ENCODE peak calls at places on chromosomes 3 and 15, in five cellular contexts. L is CD8-positive, alpha-beta T cell; F is neuronal stem cell; S is aorta; B is left ventricle myocardium inferior. K is an unnamed sample. For H3K9me3, the result is how much of the 10 kb centered on the place peaks cover.

GRCh38 chr3:53938645-53939044 is 47.0 kb upstream of the SELENOK start:
- DNase-seq in L (peak), F (peak), S (no peak), B (no peak), K (peak)

GRCh38 chr15:76360416-76360815 is 23.8 kb downstream of the ISL2 start:
- DNase-seq in L (no peak), F (no peak), S (no peak), B (no peak), K (no peak)

GRCh38 chr3:115228266-115228665 is 81.2 kb upstream of the ZBTB20 start:
- DNase-seq in L (no peak), F (no peak), S (no peak), B (no peak), K (no peak)

GRCh38 chr3:30042274-30042859 is 564.0 kb upstream of the TGFBR2 start:
- DNase-seq in L (peak), F (peak), S (peak), B (peak), K (peak)

GRCh38 chr3:20406621-20407020 is 220.6 kb upstream of the SGO1 start:
- DNase-seq in L (no peak), F (no peak), S (no peak), B (no peak), K (no peak)

GRCh38 chr3:175940243-175940642 is 1081.1 kb downstream of the NAALADL2 start:
- DNase-seq in L (no peak), F (no peak), S (no peak), B (no peak), K (no peak)

GRCh38 chr15:73821181-73821580 is 52.2 kb upstream of the TBC1D21 start:
- DNase-seq in L (no peak), F (no peak), S (no peak), B (no peak), K (no peak)

GRCh38 chr3:132879651-132880050 is 157.4 kb upstream of the NPHP3 start:
- DNase-seq in L (no peak), F (no peak), S (no peak), B (no peak), K (no peak)

GRCh38 chr3:125140817-125141595 is 71.5 kb downstream of the SLC12A8 start:
- DNase-seq in L (no peak), F (no peak), S (no peak), B (no peak), K (no peak)

GRCh38 chr3:143016321-143016972 is 15.1 kb downstream of the U2SURP start:
- DNase-seq in L (no peak), F (no peak), S (no peak), B (no peak), K (no peak)

GRCh38 chr3:63936929-63937328 is 24.7 kb upstream of the SCAANT1 start:
- DNase-seq in L (no peak), F (no peak), S (no peak), B (no peak), K (no peak)

GRCh38 chr3:177894021-177894690 is 642.1 kb upstream of the KCNMB2 start:
- DNase-seq in L (no peak), F (no peak), S (no peak), B (no peak), K (no peak)

GRCh38 chr3:177885063-177885462 is 651.2 kb upstream of the KCNMB2 start:
- DNase-seq in L (no peak), F (no peak), S (no peak), B (no peak), K (no peak)

GRCh38 chr3:177893321-177893720 is 642.9 kb upstream of the KCNMB2 start:
- DNase-seq in L (no peak), F (no peak), S (no peak), B (no peak), K (no peak)

GRCh38 chr3:177887475-177887874 is 648.8 kb upstream of the KCNMB2 start:
- DNase-seq in L (no peak), F (no peak), S (no peak), B (no peak), K (no peak)

DNA sequence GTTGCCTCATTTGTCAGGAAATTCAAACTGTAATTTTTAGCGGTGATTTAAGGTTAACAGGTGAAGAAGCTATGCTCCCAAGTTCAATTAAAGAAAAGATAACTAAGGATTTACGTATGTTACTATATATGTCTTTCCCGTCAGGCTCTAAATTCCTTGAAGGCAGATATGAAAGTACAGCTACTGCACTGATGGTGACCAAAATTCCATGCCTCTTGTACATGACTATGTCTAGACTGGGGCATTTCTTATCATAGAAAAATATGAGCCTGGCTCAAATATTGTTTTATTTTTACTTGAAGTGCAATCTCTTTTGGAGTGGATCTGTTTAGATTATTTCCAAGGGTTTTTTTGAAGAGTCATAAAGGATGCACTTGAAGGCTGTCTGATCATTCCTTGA is 647.1 kb upstream of the KCNMB2 start:
- DNase-seq in L (no peak), F (no peak), S (no peak), B (no peak), K (no peak)
- H3K9me3 ChIP-seq in L (under half), F (under half), S (under half), B (under half), K (under half)

GRCh38 chr15:26503998-26504397 is 268.9 kb downstream of the GABRB3 start:
- DNase-seq in L (no peak), F (no peak), S (no peak), B (no peak), K (no peak)
- H3K9me3 ChIP-seq in L (under half), F (under half), S (under half), B (under half), K (under half)

DNA sequence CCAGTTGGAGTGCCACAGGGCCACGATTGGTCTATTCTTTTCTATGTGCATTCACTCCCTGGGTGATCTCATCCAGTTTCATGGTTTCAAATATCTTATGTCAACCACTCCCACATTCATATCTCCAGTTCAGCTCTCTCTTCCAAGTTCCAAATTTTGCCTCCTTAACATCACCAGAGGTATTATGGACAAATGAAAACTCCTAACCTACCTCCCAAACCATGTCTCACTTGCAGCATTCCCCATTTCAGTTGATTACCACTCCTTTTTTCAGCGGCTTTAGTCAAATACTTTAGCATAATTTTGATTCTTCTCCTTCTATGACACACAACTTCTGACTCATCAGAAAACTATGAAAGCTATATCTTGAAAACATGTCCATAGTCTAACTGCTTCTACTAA is 203.1 kb upstream of the SEMA6D start:
- DNase-seq in L (no peak), F (no peak), S (no peak), B (no peak), K (no peak)
- H3K9me3 ChIP-seq in L (under half), F (under half), S (under half), B (under half), K (under half)

GRCh38 chr15:20349774-20350498 is 191.7 kb downstream of the GOLGA6L6 start:
- DNase-seq in L (peak), F (no peak), S (peak), B (no peak), K (no peak)

GRCh38 chr15:20353966-20354883 is 187.4 kb downstream of the GOLGA6L6 start:
- DNase-seq in L (no peak), F (no peak), S (peak), B (no peak), K (no peak)

GRCh38 chr15:20352241-20353200 is 189.1 kb downstream of the GOLGA6L6 start:
- DNase-seq in L (no peak), F (no peak), S (peak), B (no peak), K (no peak)

GRCh38 chr15:20348900-20349773 is 192.5 kb downstream of the GOLGA6L6 start:
- DNase-seq in L (peak), F (no peak), S (peak), B (no peak), K (no peak)

GRCh38 chr15:20351448-20351961 is 190.1 kb downstream of the GOLGA6L6 start:
- DNase-seq in L (peak), F (no peak), S (peak), B (no peak), K (no peak)
- H3K9me3 ChIP-seq in L (under half), F (under half), S (under half), B (under half), K (under half)

K was measured in T-helper 17 cell.